ENCODE peak calls at places on chromosomes 3 and 15, in six cellular contexts. One of them, this sample, is unnamed.
A peak's percentile ranks its signal among the peaks of the same experiment; 100 is the strongest.

GRCh38 chr3:154151969-154152368 is 30.8 kb downstream of the ARHGEF26 start:
- DNase-seq in GM13977: no peak
- DNase-seq in neuronal stem cell: no peak
- DNase-seq in T-helper 2 cell: no peak
- DNase-seq in tibial nerve: no peak
- DNase-seq in NCI-H1105: no peak
- DNase-seq in this sample: no peak

GRCh38 chr3:191329654-191330308 is 545 bp downstream of the UTS2B start:
- DNase-seq in GM13977: peak; percentile 33
- DNase-seq in neuronal stem cell: peak; percentile 47
- DNase-seq in T-helper 2 cell: no peak
- DNase-seq in tibial nerve: no peak
- DNase-seq in NCI-H1105: peak; percentile 49
- DNase-seq in this sample: peak; percentile 40

GRCh38 chr3:178140491-178140890 is 395.7 kb upstream of the KCNMB2 start:
- DNase-seq in GM13977: no peak
- DNase-seq in neuronal stem cell: no peak
- DNase-seq in T-helper 2 cell: no peak
- DNase-seq in tibial nerve: no peak
- DNase-seq in NCI-H1105: no peak
- DNase-seq in this sample: no peak

GRCh38 chr15:61764981-61765380 is 295.3 kb downstream of the VPS13C start:
- DNase-seq in GM13977: no peak
- DNase-seq in neuronal stem cell: no peak
- DNase-seq in T-helper 2 cell: no peak
- DNase-seq in tibial nerve: no peak
- DNase-seq in NCI-H1105: no peak
- DNase-seq in this sample: no peak

GRCh38 chr3:41193822-41194539 is 5.3 kb upstream of the CTNNB1 start:
- DNase-seq in GM13977: no peak
- DNase-seq in neuronal stem cell: no peak
- DNase-seq in T-helper 2 cell: no peak
- DNase-seq in tibial nerve: no peak
- DNase-seq in NCI-H1105: no peak
- DNase-seq in this sample: no peak

GRCh38 chr3:44114142-44114541 is 127.5 kb upstream of the TOPAZ1 start:
- DNase-seq in GM13977: peak; percentile 59
- DNase-seq in neuronal stem cell: no peak
- DNase-seq in T-helper 2 cell: no peak
- DNase-seq in tibial nerve: no peak
- DNase-seq in NCI-H1105: no peak
- DNase-seq in this sample: no peak

GRCh38 chr3:37739579-37740290 is 121.9 kb upstream of the CTDSPL start:
- DNase-seq in GM13977: no peak
- DNase-seq in neuronal stem cell: no peak
- DNase-seq in T-helper 2 cell: no peak
- DNase-seq in tibial nerve: no peak
- DNase-seq in NCI-H1105: no peak
- DNase-seq in this sample: no peak

GRCh38 chr3:73558399-73559075 is 66.2 kb downstream of the PDZRN3 start:
- DNase-seq in GM13977: no peak
- DNase-seq in neuronal stem cell: no peak
- DNase-seq in T-helper 2 cell: no peak
- DNase-seq in tibial nerve: no peak
- DNase-seq in NCI-H1105: no peak
- DNase-seq in this sample: no peak

GRCh38 chr3:41364736-41365135 is 165.4 kb downstream of the CTNNB1 start:
- DNase-seq in GM13977: no peak
- DNase-seq in neuronal stem cell: no peak
- DNase-seq in T-helper 2 cell: no peak
- DNase-seq in tibial nerve: no peak
- DNase-seq in NCI-H1105: no peak
- DNase-seq in this sample: no peak

GRCh38 chr15:70060214-70061085 is 37.3 kb downstream of the TLE3 start:
- DNase-seq in GM13977: no peak
- DNase-seq in neuronal stem cell: no peak
- DNase-seq in T-helper 2 cell: no peak
- DNase-seq in tibial nerve: no peak
- DNase-seq in NCI-H1105: no peak
- DNase-seq in this sample: no peak

GRCh38 chr15:88241461-88241860 is 15.1 kb downstream of the NTRK3 start:
- DNase-seq in GM13977: no peak
- DNase-seq in neuronal stem cell: no peak
- DNase-seq in T-helper 2 cell: no peak
- DNase-seq in tibial nerve: no peak
- DNase-seq in NCI-H1105: no peak
- DNase-seq in this sample: no peak

GRCh38 chr3:136283627-136284026 is 33.5 kb downstream of the PCCB start:
- DNase-seq in GM13977: no peak
- DNase-seq in neuronal stem cell: no peak
- DNase-seq in T-helper 2 cell: no peak
- DNase-seq in tibial nerve: no peak
- DNase-seq in NCI-H1105: no peak
- DNase-seq in this sample: no peak

GRCh38 chr3:17238029-17238428 is 353.3 kb downstream of the PLCL2 start:
- DNase-seq in GM13977: no peak
- DNase-seq in neuronal stem cell: no peak
- DNase-seq in T-helper 2 cell: no peak
- DNase-seq in tibial nerve: no peak
- DNase-seq in NCI-H1105: no peak
- DNase-seq in this sample: no peak

GRCh38 chr15:48559270-48559669 is 86.2 kb downstream of the FBN1 start:
- DNase-seq in GM13977: no peak
- DNase-seq in neuronal stem cell: peak; percentile 21
- DNase-seq in T-helper 2 cell: no peak
- DNase-seq in tibial nerve: no peak
- DNase-seq in NCI-H1105: no peak
- DNase-seq in this sample: no peak

This sample was measured in NCI-H1092.